ENCODE peak calls at places on chromosome 7, in nine cellular contexts. One of them, this sample, is unnamed.

GRCh38 chr7:2710256-2710655 is 22.3 kb downstream of the AMZ1 start:
- DNase-seq in heart left ventricle: no peak
- DNase-seq in adrenal gland: no peak
- DNase-seq in GM12891: peak; percentile 67
- DNase-seq in suprapubic skin: no peak
- DNase-seq in breast epithelium: no peak
- DNase-seq in sigmoid colon: no peak
- DNase-seq in esophagus squamous epithelium: no peak
- DNase-seq in H1: no peak
- DNase-seq in this sample: no peak

GRCh38 chr7:112185005-112185834 is 21.0 kb downstream of the DOCK4 start:
- DNase-seq in heart left ventricle: no peak
- DNase-seq in breast epithelium: no peak
- DNase-seq in adrenal gland: no peak
- DNase-seq in esophagus squamous epithelium: no peak
- DNase-seq in sigmoid colon: no peak
- DNase-seq in H1: no peak
- DNase-seq in suprapubic skin: no peak
- DNase-seq in GM12891: no peak
- DNase-seq in this sample: no peak

GRCh38 chr7:70738080-70738479 is 393.9 kb upstream of the GALNT17 start:
- DNase-seq in adrenal gland: no peak
- DNase-seq in suprapubic skin: no peak
- DNase-seq in esophagus squamous epithelium: no peak
- DNase-seq in breast epithelium: no peak
- DNase-seq in GM12891: no peak
- DNase-seq in H1: no peak
- DNase-seq in heart left ventricle: no peak
- DNase-seq in sigmoid colon: no peak
- DNase-seq in this sample: no peak

GRCh38 chr7:45267262-45267661 is 109.7 kb downstream of the RAMP3 start:
- DNase-seq in breast epithelium: no peak
- DNase-seq in GM12891: no peak
- DNase-seq in esophagus squamous epithelium: no peak
- DNase-seq in H1: no peak
- DNase-seq in suprapubic skin: no peak
- DNase-seq in adrenal gland: no peak
- DNase-seq in sigmoid colon: no peak
- DNase-seq in heart left ventricle: no peak
- DNase-seq in this sample: no peak

GRCh38 chr7:109322833-109323232 is 753.2 kb downstream of the DNAJB9 start:
- DNase-seq in H1: no peak
- DNase-seq in sigmoid colon: no peak
- DNase-seq in GM12891: no peak
- DNase-seq in heart left ventricle: no peak
- DNase-seq in suprapubic skin: no peak
- DNase-seq in esophagus squamous epithelium: no peak
- DNase-seq in breast epithelium: no peak
- DNase-seq in adrenal gland: no peak
- DNase-seq in this sample: no peak

GRCh38 chr7:157411580-157411979 is 74.8 kb downstream of the DNAJB6 start:
- DNase-seq in adrenal gland: no peak
- DNase-seq in suprapubic skin: no peak
- DNase-seq in sigmoid colon: no peak
- DNase-seq in GM12891: no peak
- DNase-seq in esophagus squamous epithelium: no peak
- DNase-seq in breast epithelium: no peak
- DNase-seq in H1: no peak
- DNase-seq in heart left ventricle: no peak
- DNase-seq in this sample: no peak

GRCh38 chr7:32462966-32463365 is 27.2 kb downstream of the LSM5 start:
- DNase-seq in heart left ventricle: no peak
- DNase-seq in H1: no peak
- DNase-seq in breast epithelium: no peak
- DNase-seq in esophagus squamous epithelium: no peak
- DNase-seq in adrenal gland: no peak
- DNase-seq in sigmoid colon: no peak
- DNase-seq in GM12891: no peak
- DNase-seq in suprapubic skin: no peak
- DNase-seq in this sample: no peak

GRCh38 chr7:85184599-85185354 is 2.1 kb downstream of the SEMA3D start:
- DNase-seq in esophagus squamous epithelium: no peak
- DNase-seq in GM12891: no peak
- DNase-seq in heart left ventricle: peak; percentile 52
- DNase-seq in adrenal gland: peak; percentile 42
- DNase-seq in suprapubic skin: no peak
- DNase-seq in breast epithelium: no peak
- DNase-seq in sigmoid colon: no peak
- DNase-seq in H1: no peak
- DNase-seq in this sample: no peak

GRCh38 chr7:105982388-105982787 is 19.3 kb downstream of the CDHR3 start:
- DNase-seq in breast epithelium: no peak
- DNase-seq in esophagus squamous epithelium: no peak
- DNase-seq in suprapubic skin: no peak
- DNase-seq in H1: no peak
- DNase-seq in adrenal gland: no peak
- DNase-seq in sigmoid colon: no peak
- DNase-seq in heart left ventricle: no peak
- DNase-seq in GM12891: no peak
- DNase-seq in this sample: no peak

GRCh38 chr7:130723784-130724183 is 10.2 kb downstream of the KLF14 start:
- DNase-seq in adrenal gland: no peak
- DNase-seq in breast epithelium: no peak
- DNase-seq in H1: no peak
- DNase-seq in esophagus squamous epithelium: no peak
- DNase-seq in suprapubic skin: no peak
- DNase-seq in heart left ventricle: no peak
- DNase-seq in sigmoid colon: no peak
- DNase-seq in GM12891: no peak
- DNase-seq in this sample: no peak

GRCh38 chr7:84317536-84317935 is 122.9 kb upstream of the SEMA3A start:
- DNase-seq in H1: no peak
- DNase-seq in heart left ventricle: no peak
- DNase-seq in esophagus squamous epithelium: no peak
- DNase-seq in GM12891: no peak
- DNase-seq in sigmoid colon: no peak
- DNase-seq in adrenal gland: no peak
- DNase-seq in breast epithelium: no peak
- DNase-seq in suprapubic skin: no peak
- DNase-seq in this sample: no peak

GRCh38 chr7:17939111-17939669 is 1.1 kb downstream of the SNX13 start:
- DNase-seq in esophagus squamous epithelium: no peak
- DNase-seq in breast epithelium: no peak
- DNase-seq in H1: no peak
- DNase-seq in adrenal gland: no peak
- DNase-seq in sigmoid colon: no peak
- DNase-seq in suprapubic skin: no peak
- DNase-seq in heart left ventricle: no peak
- DNase-seq in GM12891: no peak
- DNase-seq in this sample: no peak

GRCh38 chr7:155560196-155560595 is 13.8 kb upstream of the CNPY1 start:
- DNase-seq in GM12891: no peak
- DNase-seq in suprapubic skin: no peak
- DNase-seq in heart left ventricle: no peak
- DNase-seq in sigmoid colon: no peak
- DNase-seq in esophagus squamous epithelium: no peak
- DNase-seq in breast epithelium: no peak
- DNase-seq in adrenal gland: no peak
- DNase-seq in H1: no peak
- DNase-seq in this sample: no peak

GRCh38 chr7:128454808-128455555 is 696 bp upstream of the HILPDA start:
- DNase-seq in heart left ventricle: no peak
- DNase-seq in suprapubic skin: no peak
- DNase-seq in H1: no peak
- DNase-seq in adrenal gland: no peak
- DNase-seq in esophagus squamous epithelium: no peak
- DNase-seq in sigmoid colon: no peak
- DNase-seq in GM12891: no peak
- DNase-seq in breast epithelium: no peak
- DNase-seq in this sample: peak; percentile 32

GRCh38 chr7:128302110-128302509 is 41.6 kb downstream of the RBM28 start:
- DNase-seq in adrenal gland: no peak
- DNase-seq in sigmoid colon: no peak
- DNase-seq in heart left ventricle: no peak
- DNase-seq in GM12891: no peak
- DNase-seq in esophagus squamous epithelium: no peak
- DNase-seq in suprapubic skin: no peak
- DNase-seq in H1: no peak
- DNase-seq in breast epithelium: no peak
- DNase-seq in this sample: no peak

GRCh38 chr7:114921636-114922150 is at the start of gene MDFIC:
- DNase-seq in sigmoid colon: no peak
- DNase-seq in H1: no peak
- DNase-seq in GM12891: no peak
- DNase-seq in heart left ventricle: no peak
- DNase-seq in suprapubic skin: no peak
- DNase-seq in breast epithelium: no peak
- DNase-seq in esophagus squamous epithelium: no peak
- DNase-seq in adrenal gland: peak; percentile 66
- DNase-seq in this sample: peak; percentile 23

GRCh38 chr7:39949980-39950472 is at the start of gene CDK13:
- DNase-seq in adrenal gland: peak; percentile 76
- DNase-seq in H1: no peak
- DNase-seq in GM12891: peak; percentile 68
- DNase-seq in heart left ventricle: peak; percentile 91
- DNase-seq in esophagus squamous epithelium: peak; percentile 46
- DNase-seq in breast epithelium: peak; percentile 70
- DNase-seq in suprapubic skin: peak; percentile 89
- DNase-seq in sigmoid colon: peak; percentile 84
- DNase-seq in this sample: peak; percentile 70

DNA sequence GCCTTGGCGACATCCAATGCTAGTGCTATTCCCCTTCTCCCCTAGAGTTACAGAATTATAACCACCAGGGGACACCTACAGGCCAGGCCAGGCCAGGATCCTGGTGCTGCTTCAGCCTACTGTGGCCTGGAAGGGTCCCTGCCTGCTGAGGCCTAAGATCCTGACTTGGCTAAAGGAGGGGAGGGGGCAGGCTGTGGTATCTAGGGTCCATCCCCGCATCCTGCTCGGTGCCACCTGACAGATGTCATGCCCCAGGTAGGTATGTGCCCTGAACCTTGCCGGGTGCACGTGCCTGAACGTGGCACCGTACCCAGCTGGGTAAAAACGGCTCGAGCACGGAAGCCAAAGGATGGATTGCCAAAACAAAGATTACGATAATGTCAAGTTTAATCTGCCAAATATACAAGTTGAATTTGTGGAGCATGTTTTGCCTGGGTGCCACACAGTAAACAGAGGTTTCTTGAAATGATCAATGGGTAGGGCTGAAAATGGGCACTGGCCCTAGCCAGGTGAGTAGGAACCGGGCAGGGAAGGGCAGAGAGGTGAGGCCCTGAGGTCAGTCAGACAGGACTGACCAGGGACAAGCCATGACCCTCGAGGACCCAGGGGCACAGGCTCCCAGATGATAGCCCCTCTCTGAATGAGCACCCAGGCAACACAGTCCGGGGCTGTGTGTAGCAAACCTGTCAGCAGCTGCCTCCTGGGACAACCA is 12.6 kb downstream of the PDAP1 start:
- DNase-seq in GM12891: no peak
- DNase-seq in heart left ventricle: peak; percentile 55
- DNase-seq in sigmoid colon: no peak
- DNase-seq in esophagus squamous epithelium: no peak
- DNase-seq in adrenal gland: no peak
- DNase-seq in breast epithelium: no peak
- DNase-seq in H1: no peak
- DNase-seq in suprapubic skin: no peak
- DNase-seq in this sample: no peak
- TF ChIP-seq POLR2A in GM12891: peak; percentile 6
- TF ChIP-seq POLR2A in heart left ventricle: no peak
- TF ChIP-seq POLR2A in sigmoid colon: no peak
- TF ChIP-seq POLR2A in esophagus squamous epithelium: no peak
- TF ChIP-seq POLR2A in adrenal gland: no peak
- TF ChIP-seq POLR2A in breast epithelium: no peak
- TF ChIP-seq POLR2A in H1: no peak
- TF ChIP-seq POLR2A in suprapubic skin: no peak
- TF ChIP-seq POLR2A in this sample: no peak

GRCh38 chr7:56074371-56074791 is 10.3 kb downstream of the SUMF2 start:
- DNase-seq in heart left ventricle: peak; percentile 85
- DNase-seq in H1: peak; percentile 66
- DNase-seq in suprapubic skin: peak; percentile 90
- DNase-seq in adrenal gland: peak; percentile 93
- DNase-seq in sigmoid colon: peak; percentile 96
- DNase-seq in breast epithelium: peak; percentile 94
- DNase-seq in GM12891: peak; percentile 61
- DNase-seq in esophagus squamous epithelium: peak; percentile 18
- DNase-seq in this sample: peak; percentile 86
- TF ChIP-seq POLR2A in heart left ventricle: no peak
- TF ChIP-seq POLR2A in H1: no peak
- TF ChIP-seq POLR2A in suprapubic skin: no peak
- TF ChIP-seq POLR2A in adrenal gland: no peak
- TF ChIP-seq POLR2A in sigmoid colon: no peak
- TF ChIP-seq POLR2A in breast epithelium: no peak
- TF ChIP-seq POLR2A in GM12891: no peak
- TF ChIP-seq POLR2A in esophagus squamous epithelium: no peak
- TF ChIP-seq POLR2A in this sample: no peak

DNA sequence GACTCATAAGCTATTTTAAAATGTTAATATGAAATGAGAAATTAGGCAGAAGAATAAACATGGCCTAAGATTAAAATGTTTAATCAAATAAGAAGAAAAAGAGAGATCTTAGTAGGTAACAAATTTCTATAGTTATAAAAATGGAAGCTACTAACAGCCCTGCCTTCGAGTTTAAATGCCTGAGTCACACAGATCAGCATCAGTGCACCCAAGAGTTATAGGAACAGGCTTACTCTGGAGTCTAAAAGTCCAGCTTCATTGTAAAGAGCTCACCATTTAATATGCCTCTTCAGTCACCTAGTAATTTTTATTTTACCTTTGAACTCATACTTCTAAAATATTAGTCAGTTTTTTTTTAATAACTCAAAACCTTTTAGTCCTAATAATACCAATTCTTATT is 52.6 kb downstream of the BRI3 start:
- DNase-seq in sigmoid colon: no peak
- DNase-seq in breast epithelium: no peak
- DNase-seq in heart left ventricle: no peak
- DNase-seq in adrenal gland: no peak
- DNase-seq in esophagus squamous epithelium: no peak
- DNase-seq in suprapubic skin: no peak
- DNase-seq in H1: no peak
- DNase-seq in GM12891: no peak
- DNase-seq in this sample: no peak
- TF ChIP-seq POLR2A in sigmoid colon: no peak
- TF ChIP-seq POLR2A in breast epithelium: no peak
- TF ChIP-seq POLR2A in heart left ventricle: no peak
- TF ChIP-seq POLR2A in adrenal gland: no peak
- TF ChIP-seq POLR2A in esophagus squamous epithelium: no peak
- TF ChIP-seq POLR2A in suprapubic skin: no peak
- TF ChIP-seq POLR2A in H1: no peak
- TF ChIP-seq POLR2A in GM12891: no peak
- TF ChIP-seq POLR2A in this sample: no peak

DNA sequence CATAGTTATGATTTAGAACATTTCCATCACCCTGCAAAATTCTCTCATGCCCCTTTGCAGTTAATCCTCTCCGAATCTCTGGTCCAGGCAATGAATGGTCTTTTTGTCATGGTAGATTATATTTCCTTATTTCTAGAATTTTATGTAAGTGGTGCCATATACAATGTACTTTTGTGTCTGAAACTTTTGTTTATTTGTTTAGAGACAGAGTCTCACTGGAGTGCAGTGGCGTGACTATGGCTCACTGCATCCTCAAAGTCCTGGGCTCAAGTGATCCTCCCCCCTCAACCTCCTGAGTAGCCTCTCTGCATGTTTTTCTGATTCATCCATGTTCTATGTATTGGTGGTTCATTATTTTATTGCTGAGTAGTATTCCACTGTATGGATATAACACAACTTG is 23.2 kb upstream of the PDK4 start:
- DNase-seq in GM12891: no peak
- DNase-seq in sigmoid colon: no peak
- DNase-seq in esophagus squamous epithelium: no peak
- DNase-seq in suprapubic skin: no peak
- DNase-seq in adrenal gland: no peak
- DNase-seq in breast epithelium: no peak
- DNase-seq in H1: no peak
- DNase-seq in heart left ventricle: no peak
- DNase-seq in this sample: no peak
- TF ChIP-seq POLR2A in GM12891: no peak
- TF ChIP-seq POLR2A in sigmoid colon: no peak
- TF ChIP-seq POLR2A in esophagus squamous epithelium: no peak
- TF ChIP-seq POLR2A in suprapubic skin: no peak
- TF ChIP-seq POLR2A in adrenal gland: no peak
- TF ChIP-seq POLR2A in breast epithelium: no peak
- TF ChIP-seq POLR2A in H1: no peak
- TF ChIP-seq POLR2A in heart left ventricle: no peak
- TF ChIP-seq POLR2A in this sample: no peak